ENCODE peak calls at places on chromosomes 5 and 9, in eight cellular contexts. I, X, D, P, C, F, S and K are unnamed samples.

GRCh38 chr5:71681282-71681681 is 37.8 kb upstream of the CARTPT start:
- DNase-seq in D (no peak), P (no peak), C (no peak), S (no peak), F (no peak), I (no peak), X (no peak), K (no peak)

GRCh38 chr9:72082536-72082935 is 22.1 kb upstream of the C9orf57 start:
- DNase-seq in X (no peak), C (no peak), F (no peak), S (no peak), D (no peak), I (no peak), P (no peak), K (no peak)

GRCh38 chr9:129458663-129459549 is 162.0 kb downstream of the C9orf50 start:
- DNase-seq in D (peak; percentile 52), F (peak; percentile 42), S (peak; percentile 80), I (no peak), P (no peak), X (no peak), C (no peak), K (no peak)

GRCh38 chr5:37836173-37837100 is 3.4 kb downstream of the GDNF start:
- DNase-seq in P (peak; percentile 29), X (no peak), D (no peak), C (no peak), F (no peak), I (peak; percentile 54), S (no peak), K (peak; percentile 27)

GRCh38 chr9:110886832-110887231 is 151.4 kb downstream of the LPAR1 start:
- DNase-seq in P (peak; percentile 71), C (no peak), F (no peak), D (no peak), X (no peak), S (no peak), I (no peak), K (peak; percentile 71)

GRCh38 chr5:159504106-159504856 is 174.0 kb upstream of the IL12B start:
- DNase-seq in X (no peak), S (no peak), P (peak; percentile 45), D (no peak), I (no peak), C (no peak), F (no peak), K (peak; percentile 41)

GRCh38 chr5:177496111-177497010 is 1.0 kb downstream of the PDLIM7 start:
- DNase-seq in I (peak; percentile 90), D (no peak), F (peak; percentile 40), X (peak; percentile 85), P (peak; percentile 94), C (no peak), S (peak; percentile 91), K (peak; percentile 96)

GRCh38 chr9:2024888-2025781 is 10.0 kb downstream of the SMARCA2 start:
- DNase-seq in D (no peak), P (no peak), I (no peak), F (no peak), C (no peak), S (peak; percentile 29), X (no peak), K (no peak)

GRCh38 chr5:72108200-72109050 is 1.1 kb downstream of the MAP1B start:
- DNase-seq in I (peak; percentile 66), S (peak; percentile 82), C (no peak), P (peak; percentile 67), X (peak; percentile 68), F (peak; percentile 23), D (peak; percentile 47), K (peak; percentile 60)

GRCh38 chr5:21219966-21220365 is 1232.0 kb upstream of the CDH18 start:
- DNase-seq in S (no peak), F (no peak), X (no peak), D (no peak), I (no peak), P (no peak), C (no peak), K (no peak)

GRCh38 chr9:70406446-70406862 is 8.0 kb downstream of the KLF9 start:
- DNase-seq in X (no peak), C (no peak), D (no peak), I (no peak), P (peak; percentile 62), F (peak; percentile 75), S (no peak), K (no peak)

GRCh38 chr5:177370488-177371119 is 12.9 kb downstream of the RGS14 start:
- DNase-seq in X (peak; percentile 94), F (peak; percentile 66), D (peak; percentile 91), I (peak; percentile 92), P (peak; percentile 82), S (peak; percentile 76), C (no peak), K (peak; percentile 90)

GRCh38 chr9:95406114-95406513 is 88.6 kb upstream of the FANCC start:
- DNase-seq in D (peak; percentile 30), F (no peak), X (no peak), I (no peak), S (no peak), P (peak; percentile 51), C (no peak), K (peak; percentile 37)

GRCh38 chr9:115099891-115100290 is 18.1 kb downstream of the TNC start:
- DNase-seq in F (no peak), C (no peak), S (no peak), X (no peak), D (no peak), I (no peak), P (no peak), K (no peak)

GRCh38 chr5:600551-601541 is 11.3 kb upstream of the CEP72 start:
- DNase-seq in X (no peak), D (peak; percentile 28), S (peak; percentile 7), F (peak; percentile 4), C (no peak), P (no peak), I (no peak), K (no peak)

GRCh38 chr9:36762958-36763357 is 190.3 kb downstream of the MELK start:
- DNase-seq in P (no peak), C (no peak), I (no peak), D (no peak), S (no peak), F (no peak), X (no peak), K (no peak)

GRCh38 chr9:92980085-92980745 is 32.9 kb downstream of the FGD3 start:
- DNase-seq in F (no peak), C (no peak), P (no peak), X (no peak), D (no peak), I (no peak), S (no peak), K (no peak)

GRCh38 chr5:63008195-63008594 is 429.6 kb downstream of the LRRC70 start:
- DNase-seq in P (no peak), S (no peak), C (no peak), X (no peak), I (no peak), F (no peak), D (no peak), K (no peak)

GRCh38 chr9:116471093-116471906 is 215.8 kb upstream of the TRIM32 start:
- DNase-seq in I (peak; percentile 26), S (peak; percentile 33), C (no peak), D (no peak), P (peak; percentile 53), F (no peak), X (no peak), K (no peak)